ENCODE peak calls at places on chromosomes 2 and 18, in five cellular contexts. M is esophagus squamous epithelium; A is H9; X is CD4-positive, CD25-positive, alpha-beta regulatory T cell; S is naive thymus-derived CD4-positive, alpha-beta T cell. I is an unnamed sample. For H3K4me1 and H3K27me3, the result is how much of the 10 kb centered on the place peaks cover.

GRCh38 chr2:30362468-30363081 is 84.5 kb upstream of the LCLAT1 start:
- DNase-seq in M (no peak), S (no peak), X (no peak), A (no peak), I (no peak)

GRCh38 chr2:215493370-215493769 is 57.5 kb upstream of the FN1 start:
- DNase-seq in A (no peak), S (no peak), M (no peak), X (no peak), I (no peak)

GRCh38 chr2:95575857-95576256 is 15.9 kb upstream of the TRIM43 start:
- DNase-seq in S (no peak), A (no peak), M (no peak), X (no peak), I (no peak)

GRCh38 chr2:109371481-109372170 is 242.1 kb downstream of the SEPTIN10 start:
- DNase-seq in X (no peak), M (no peak), A (peak), S (no peak), I (no peak)

GRCh38 chr2:49248506-49248905 is 94.2 kb upstream of the FSHR start:
- DNase-seq in A (no peak), S (no peak), M (no peak), X (no peak), I (no peak)

GRCh38 chr2:151786077-151786476 is 42.1 kb downstream of the ARL5A start:
- DNase-seq in M (no peak), S (no peak), A (no peak), X (no peak), I (no peak)

GRCh38 chr2:230666885-230667712 is 45.5 kb upstream of the CAB39 start:
- DNase-seq in X (no peak), M (no peak), S (no peak), A (peak), I (no peak)

GRCh38 chr2:208179028-208179609 is 10.7 kb downstream of the C2orf80 start:
- DNase-seq in A (no peak), M (no peak), X (no peak), S (no peak), I (no peak)

GRCh38 chr18:56522826-56523225 is 115.6 kb downstream of the TXNL1 start:
- DNase-seq in X (no peak), S (no peak), A (no peak), M (no peak), I (no peak)

GRCh38 chr2:201806442-201806841 is at the start of gene CDK15:
- DNase-seq in A (no peak), S (no peak), X (no peak), M (no peak), I (no peak)

GRCh38 chr2:228446732-228447131 is 265.2 kb upstream of the SPHKAP start:
- DNase-seq in X (no peak), M (no peak), A (no peak), S (no peak), I (no peak)

GRCh38 chr2:15334650-15335326 is 226.3 kb downstream of the NBAS start:
- DNase-seq in S (no peak), A (no peak), M (no peak), X (no peak), I (no peak)

GRCh38 chr18:68233043-68233442 is 481.9 kb downstream of the TMX3 start:
- DNase-seq in A (no peak), S (no peak), M (no peak), X (no peak), I (no peak)

GRCh38 chr2:8345200-8345599 is 336.7 kb upstream of the ID2 start:
- DNase-seq in M (no peak), A (no peak), X (no peak), S (no peak), I (no peak)

GRCh38 chr2:37599688-37600525 is 71.5 kb downstream of the CDC42EP3 start:
- DNase-seq in M (no peak), X (peak), S (peak), A (no peak), I (peak)

GRCh38 chr2:191245869-191246531 is 796 bp downstream of the MYO1B start:
- DNase-seq in M (no peak), X (peak), S (peak), A (peak), I (no peak)

DNA sequence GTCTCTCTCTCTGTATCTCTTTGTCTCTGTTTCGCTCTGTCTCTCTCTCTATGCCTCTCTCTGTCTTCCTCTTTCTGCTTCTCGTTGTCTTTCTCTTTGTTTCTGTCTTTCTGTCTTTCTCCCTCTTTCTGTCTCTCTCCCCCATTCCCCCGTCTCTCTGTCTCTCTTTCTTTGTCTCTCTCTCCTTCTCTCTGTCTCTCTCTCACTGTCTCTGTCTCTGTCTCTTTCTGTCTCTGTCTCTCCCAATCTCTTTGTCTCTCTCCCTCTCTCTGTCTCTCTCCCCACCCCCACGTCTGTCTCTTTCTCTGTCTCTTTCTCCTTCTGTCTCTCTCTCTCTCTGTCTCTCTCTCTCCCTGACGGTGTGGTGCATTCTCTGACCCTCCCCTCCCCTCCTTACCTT is 71.9 kb upstream of the ZNF516 start:
- DNase-seq in A (no peak), S (no peak), X (no peak), M (no peak), I (no peak)
- H3K4me1 ChIP-seq in A (under half), S (under half), X (under half), M (under half), I (under half)

DNA sequence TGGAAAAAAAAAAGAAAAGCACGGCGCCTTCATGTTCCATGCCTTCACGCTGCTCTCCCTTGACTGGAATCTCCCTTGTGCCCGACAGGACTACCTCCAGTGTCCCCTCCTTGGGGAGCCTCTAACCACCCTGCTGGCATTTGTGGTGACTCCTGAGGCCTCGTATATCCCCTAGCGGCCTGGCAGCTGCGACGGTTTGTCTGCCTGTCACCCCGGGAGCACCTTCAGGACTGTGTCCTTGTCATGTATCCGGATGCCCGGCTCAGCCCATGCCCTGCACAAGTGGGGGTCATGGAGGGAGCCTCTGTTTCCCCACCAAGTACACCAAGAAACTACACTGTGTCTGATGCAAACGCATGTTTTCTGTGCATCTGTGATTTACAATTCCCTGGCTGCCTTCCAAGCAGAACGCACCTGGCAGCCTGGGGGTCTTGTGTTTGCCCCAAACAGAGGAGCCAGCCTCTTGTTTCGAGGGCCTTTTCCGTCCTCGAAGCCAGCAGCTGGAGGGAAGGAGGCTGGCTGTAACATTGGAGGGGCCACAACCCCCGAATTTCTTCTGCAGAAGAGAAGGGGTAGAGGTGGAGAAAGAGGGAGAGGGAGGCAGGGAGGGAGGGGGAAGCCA is 18.9 kb downstream of the TWIST2 start:
- DNase-seq in X (no peak), A (no peak), M (no peak), S (no peak), I (no peak)
- H3K27ac ChIP-seq in X (no peak), A (no peak), M (peak), S (no peak), I (no peak)

GRCh38 chr2:218890369-218890768 is 9.7 kb downstream of the WNT10A start:
- DNase-seq in S (no peak), M (no peak), A (no peak), X (no peak), I (no peak)

GRCh38 chr2:218887079-218887478 is 6.4 kb downstream of the WNT10A start:
- DNase-seq in A (no peak), X (no peak), S (no peak), M (no peak), I (no peak)

GRCh38 chr2:218886461-218886947 is 5.9 kb downstream of the WNT10A start:
- DNase-seq in S (no peak), M (no peak), X (no peak), A (no peak), I (no peak)

GRCh38 chr2:218889937-218890336 is 9.3 kb downstream of the WNT10A start:
- DNase-seq in A (no peak), S (no peak), X (no peak), M (no peak), I (no peak)

DNA sequence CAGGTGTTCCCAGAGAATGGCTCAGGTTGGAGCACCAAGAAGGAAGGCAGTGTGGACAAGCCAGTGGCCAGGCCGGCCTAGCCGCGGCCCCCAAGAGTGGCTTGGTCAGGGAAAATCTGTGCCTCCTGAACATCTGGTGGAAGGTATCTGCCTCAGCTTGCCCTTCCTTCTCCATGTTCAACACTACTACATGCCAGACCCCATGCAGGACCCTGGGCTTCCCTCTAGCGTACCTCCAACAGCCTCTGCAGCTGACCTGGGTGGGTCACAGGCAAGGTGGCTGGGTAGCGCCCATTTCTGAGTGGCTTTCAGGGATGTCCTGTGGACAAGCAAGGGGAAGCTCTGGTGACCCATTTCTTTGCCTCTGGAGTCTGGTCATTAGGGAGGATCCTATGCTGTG is 7.7 kb downstream of the WNT10A start:
- DNase-seq in A (no peak), S (no peak), M (no peak), X (no peak), I (no peak)
- H3K27me3 ChIP-seq in A (half or more), S (under half), M (under half), X (under half), I (under half)

DNA sequence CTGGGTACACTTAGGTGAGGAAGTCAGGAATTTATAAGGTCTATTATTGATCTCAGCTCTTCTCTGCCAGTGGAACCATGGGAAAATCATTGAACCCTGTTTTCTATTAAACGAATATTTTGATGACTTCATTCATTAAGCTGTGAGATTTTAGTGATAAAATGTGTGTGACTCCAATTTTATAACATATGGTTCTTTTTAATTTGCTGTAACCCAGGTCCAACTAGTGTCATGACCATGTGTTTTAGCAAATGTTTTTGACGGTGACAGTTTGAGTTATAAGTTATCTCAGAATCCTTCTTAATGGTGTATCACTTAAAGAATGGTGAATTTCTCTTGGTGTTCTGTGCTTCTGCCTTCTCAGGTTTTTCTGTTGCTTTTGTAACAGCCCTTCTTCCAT is 213.1 kb downstream of the MCFD2 start:
- DNase-seq in M (no peak), S (no peak), X (no peak), A (no peak), I (no peak)
- H3K4me1 ChIP-seq in M (half or more), S (under half), X (under half), A (under half), I (under half)

GRCh38 chr2:102678442-102678841 is 59.1 kb downstream of the SLC9A2 start:
- DNase-seq in M (no peak), X (no peak), A (no peak), S (no peak), I (no peak)
- H3K27ac ChIP-seq in M (no peak), X (no peak), A (no peak), S (no peak), I (no peak)

DNA sequence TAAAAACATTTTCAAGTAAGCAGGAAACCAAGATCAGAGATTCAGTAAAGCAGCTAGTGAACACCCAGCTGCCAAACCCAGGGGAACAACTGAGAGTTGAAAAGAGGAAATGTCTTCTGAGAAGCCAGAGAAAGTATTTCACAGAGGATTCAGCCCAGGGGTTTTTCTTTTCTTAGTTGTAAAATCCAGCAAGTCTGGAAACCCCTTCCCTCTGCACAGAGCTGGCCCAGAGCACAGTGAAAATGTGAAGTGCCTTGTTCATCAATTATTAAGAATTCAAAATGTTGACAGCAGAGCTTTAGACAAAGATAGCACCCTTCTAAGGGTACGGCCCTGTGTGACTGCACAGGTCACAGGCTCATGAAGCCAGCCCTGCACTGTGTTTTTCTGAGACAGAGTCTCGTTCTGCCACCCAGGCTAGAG is 28.4 kb downstream of the AFF3 start:
- DNase-seq in M (no peak), X (peak), S (peak), A (no peak), I (no peak)
- H3K27me3 ChIP-seq in M (under half), X (under half), S (under half), A (under half), I (under half)

I was measured in effector memory CD4-positive, alpha-beta T cell.